ENCODE peak calls at places on chromosomes 4 and X, in six cellular contexts. Z is GM12878, Y is endothelial cell of umbilical vein, N is K562, Q is HepG2, R is A549. B is an unnamed sample.

GRCh38 chrX:1440506-1440905 is 12.2 kb downstream of the ASMTL start:
- DNase-seq in Z (no peak), Y (no peak), N (no peak), Q (no peak), R (no peak), B (no peak)

GRCh38 chr4:129545599-129546278 is 449.8 kb downstream of the C4orf33 start:
- DNase-seq in Z (no peak), Y (peak), N (no peak), Q (peak), R (no peak), B (peak)

GRCh38 chrX:149521438-149521837 is 16.3 kb upstream of the IDS start:
- DNase-seq in Z (no peak), Y (no peak), N (no peak), Q (no peak), R (no peak), B (no peak)

GRCh38 chr4:77481856-77482255 is 123.8 kb upstream of the CXCL13 start:
- DNase-seq in Z (no peak), Y (no peak), N (no peak), Q (no peak), R (no peak), B (no peak)

GRCh38 chrX:13376857-13377441 is 57.1 kb upstream of the ATXN3L start:
- DNase-seq in Z (no peak), Y (no peak), N (no peak), Q (no peak), R (no peak), B (peak)

GRCh38 chr4:187307131-187307530 is 583.5 kb upstream of the FAT1 start:
- DNase-seq in Z (no peak), Y (no peak), N (no peak), Q (no peak), R (no peak), B (no peak)

GRCh38 chr4:10013722-10014121 is 7.6 kb downstream of the SLC2A9 start:
- DNase-seq in Z (no peak), Y (peak), N (peak), Q (no peak), R (no peak), B (peak)

GRCh38 chr4:138751290-138751689 is 264.3 kb upstream of the NOCT start:
- DNase-seq in Z (no peak), Y (no peak), N (no peak), Q (no peak), R (no peak), B (no peak)

GRCh38 chrX:120559799-120560198 is 963 bp downstream of the CUL4B start:
- DNase-seq in Z (no peak), Y (no peak), N (no peak), Q (no peak), R (no peak), B (peak)

GRCh38 chr4:138897818-138898226 is 117.8 kb upstream of the NOCT start:
- DNase-seq in Z (no peak), Y (no peak), N (peak), Q (peak), R (no peak), B (no peak)

GRCh38 chr4:162634390-162634789 is 470.6 kb upstream of the FSTL5 start:
- DNase-seq in Z (no peak), Y (no peak), N (no peak), Q (no peak), R (no peak), B (no peak)

GRCh38 chr4:102623622-102624021 is 122.5 kb downstream of the NFKB1 start:
- DNase-seq in Z (no peak), Y (peak), N (no peak), Q (peak), R (peak), B (peak)

GRCh38 chr4:173146456-173146855 is 22.2 kb upstream of the GALNT7 start:
- DNase-seq in Z (no peak), Y (no peak), N (no peak), Q (no peak), R (no peak), B (no peak)

GRCh38 chrX:13432776-13433605 is 113.1 kb upstream of the ATXN3L start:
- DNase-seq in Z (no peak), Y (no peak), N (no peak), Q (no peak), R (no peak), B (no peak)

GRCh38 chrX:1134976-1135375 is 77.5 kb downstream of the CRLF2 start:
- DNase-seq in Z (no peak), Y (no peak), N (no peak), Q (no peak), R (no peak), B (no peak)

GRCh38 chr4:172088556-172088955 is 275.4 kb downstream of the GALNTL6 start:
- DNase-seq in Z (no peak), Y (no peak), N (no peak), Q (no peak), R (no peak), B (no peak)

GRCh38 chr4:154807042-154807630 is 26.1 kb downstream of the RBM46 start:
- DNase-seq in Z (peak), Y (peak), N (peak), Q (peak), R (no peak), B (peak)

GRCh38 chrX:150212672-150213480 is 150.2 kb upstream of the MAMLD1 start:
- DNase-seq in Z (no peak), Y (no peak), N (no peak), Q (no peak), R (no peak), B (no peak)

DNA sequence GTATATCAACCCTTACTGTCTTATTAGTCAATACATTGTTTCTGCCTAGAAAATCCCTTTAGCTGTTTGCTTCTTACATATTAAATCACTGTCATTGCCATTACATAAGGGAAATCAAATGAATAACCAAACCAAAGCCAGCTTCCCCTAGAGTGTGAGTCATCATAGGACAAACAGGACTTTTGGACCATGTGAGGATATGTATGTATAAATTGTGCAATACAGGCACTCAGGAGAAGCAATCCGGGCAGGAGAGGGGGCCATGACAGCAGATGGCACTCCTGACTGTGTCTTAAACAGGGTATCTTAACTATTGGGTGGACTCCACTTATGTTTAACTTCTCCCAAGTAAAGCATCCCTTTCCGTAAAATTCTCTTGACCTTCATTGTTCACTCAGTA is 508.4 kb upstream of the ARX start:
- DNase-seq in Z (no peak), Y (peak), N (no peak), Q (peak), R (peak), B (peak)
- TF ChIP-seq MAX in Z (no peak), Y (no peak), N (no peak), Q (no peak), R (no peak), B (no peak)

GRCh38 chrX:17237146-17237545 is 137.9 kb upstream of the NHS start:
- DNase-seq in Z (no peak), Y (no peak), N (no peak), Q (no peak), R (no peak), B (no peak)
- TF ChIP-seq MYC in Z (no peak), Y (no peak), N (no peak), Q (no peak), R (no peak), B (no peak)

GRCh38 chr4:48698029-48698901 is 81.8 kb downstream of the FRYL start:
- DNase-seq in Z (no peak), Y (peak), N (peak), Q (peak), R (peak), B (peak)
- TF ChIP-seq MAX in Z (no peak), Y (no peak), N (no peak), Q (no peak), R (no peak), B (no peak)

GRCh38 chr4:80199004-80199579 is 1.8 kb downstream of the PRDM8 start:
- DNase-seq in Z (no peak), Y (no peak), N (no peak), Q (no peak), R (no peak), B (no peak)

GRCh38 chr4:80195441-80196139 is 1.7 kb upstream of the PRDM8 start:
- DNase-seq in Z (no peak), Y (no peak), N (no peak), Q (no peak), R (no peak), B (no peak)

GRCh38 chr4:80196259-80197131 is 808 bp upstream of the PRDM8 start:
- DNase-seq in Z (no peak), Y (no peak), N (no peak), Q (no peak), R (no peak), B (no peak)

GRCh38 chr4:80197601-80198444 is 520 bp downstream of the PRDM8 start:
- DNase-seq in Z (no peak), Y (peak), N (no peak), Q (no peak), R (no peak), B (no peak)

GRCh38 chr4:80197132-80197573 is at the start of gene PRDM8:
- DNase-seq in Z (no peak), Y (no peak), N (no peak), Q (no peak), R (no peak), B (no peak)
- TF ChIP-seq MYC in Z (no peak), Y (no peak), N (no peak), Q (no peak), R (no peak), B (no peak)